ENCODE peak calls at places on chromosome 11, in eight cellular contexts. One of them, this sample, is unnamed.

GRCh38 chr11:3622521-3622920 is 19.3 kb downstream of the ART5 start:
- DNase-seq in lung: no peak
- DNase-seq in A549: no peak
- DNase-seq in left ventricle myocardium inferior: no peak
- DNase-seq in body of pancreas: no peak
- DNase-seq in GM23338: no peak
- DNase-seq in foreskin fibroblast: no peak
- DNase-seq in HCT116: no peak
- DNase-seq in this sample: no peak

GRCh38 chr11:106818416-106818815 is 199.9 kb downstream of the GUCY1A2 start:
- DNase-seq in lung: no peak
- DNase-seq in GM23338: no peak
- DNase-seq in foreskin fibroblast: no peak
- DNase-seq in left ventricle myocardium inferior: no peak
- DNase-seq in A549: no peak
- DNase-seq in HCT116: no peak
- DNase-seq in body of pancreas: no peak
- DNase-seq in this sample: no peak

GRCh38 chr11:93852242-93852641 is 1.8 kb upstream of the VSTM5 start:
- DNase-seq in foreskin fibroblast: no peak
- DNase-seq in lung: peak; percentile 27
- DNase-seq in left ventricle myocardium inferior: no peak
- DNase-seq in GM23338: no peak
- DNase-seq in A549: no peak
- DNase-seq in HCT116: no peak
- DNase-seq in body of pancreas: no peak
- DNase-seq in this sample: no peak

GRCh38 chr11:18731949-18732821 is 6.2 kb upstream of the IGSF22 start:
- DNase-seq in HCT116: peak; percentile 19
- DNase-seq in GM23338: peak; percentile 56
- DNase-seq in body of pancreas: peak; percentile 51
- DNase-seq in A549: peak; percentile 43
- DNase-seq in lung: no peak
- DNase-seq in foreskin fibroblast: peak; percentile 21
- DNase-seq in left ventricle myocardium inferior: peak; percentile 55
- DNase-seq in this sample: no peak

GRCh38 chr11:117931971-117932370 is 2.8 kb upstream of the TMPRSS13 start:
- DNase-seq in body of pancreas: no peak
- DNase-seq in lung: no peak
- DNase-seq in A549: no peak
- DNase-seq in left ventricle myocardium inferior: no peak
- DNase-seq in foreskin fibroblast: no peak
- DNase-seq in HCT116: no peak
- DNase-seq in GM23338: no peak
- DNase-seq in this sample: no peak

GRCh38 chr11:123251656-123252344 is 56.8 kb upstream of the CLMP start:
- DNase-seq in A549: no peak
- DNase-seq in foreskin fibroblast: peak; percentile 60
- DNase-seq in lung: no peak
- DNase-seq in left ventricle myocardium inferior: peak; percentile 66
- DNase-seq in GM23338: no peak
- DNase-seq in body of pancreas: peak; percentile 17
- DNase-seq in HCT116: no peak
- DNase-seq in this sample: no peak

GRCh38 chr11:73225001-73225686 is 7.1 kb downstream of the P2RY2 start:
- DNase-seq in left ventricle myocardium inferior: no peak
- DNase-seq in foreskin fibroblast: no peak
- DNase-seq in lung: peak; percentile 48
- DNase-seq in GM23338: peak; percentile 51
- DNase-seq in A549: no peak
- DNase-seq in body of pancreas: no peak
- DNase-seq in HCT116: no peak
- DNase-seq in this sample: no peak

GRCh38 chr11:59102259-59102765 is 4.7 kb upstream of the FAM111B start:
- DNase-seq in left ventricle myocardium inferior: peak; percentile 25
- DNase-seq in foreskin fibroblast: peak; percentile 24
- DNase-seq in lung: peak; percentile 73
- DNase-seq in HCT116: no peak
- DNase-seq in body of pancreas: peak; percentile 64
- DNase-seq in A549: peak; percentile 78
- DNase-seq in GM23338: peak; percentile 96
- DNase-seq in this sample: no peak

GRCh38 chr11:113488931-113489351 is 13.7 kb upstream of the DRD2 start:
- DNase-seq in left ventricle myocardium inferior: no peak
- DNase-seq in GM23338: no peak
- DNase-seq in A549: no peak
- DNase-seq in lung: no peak
- DNase-seq in HCT116: no peak
- DNase-seq in foreskin fibroblast: no peak
- DNase-seq in body of pancreas: no peak
- DNase-seq in this sample: no peak

GRCh38 chr11:86632499-86633269 is 39.7 kb downstream of the ME3 start:
- DNase-seq in foreskin fibroblast: peak; percentile 99
- DNase-seq in HCT116: peak; percentile 68
- DNase-seq in A549: peak; percentile 82
- DNase-seq in left ventricle myocardium inferior: no peak
- DNase-seq in body of pancreas: peak; percentile 10
- DNase-seq in GM23338: peak; percentile 39
- DNase-seq in lung: no peak
- DNase-seq in this sample: peak; percentile 97

GRCh38 chr11:83639995-83640758 is 354.0 kb upstream of the CCDC90B start:
- DNase-seq in body of pancreas: no peak
- DNase-seq in foreskin fibroblast: no peak
- DNase-seq in GM23338: no peak
- DNase-seq in lung: no peak
- DNase-seq in left ventricle myocardium inferior: no peak
- DNase-seq in A549: no peak
- DNase-seq in HCT116: no peak
- DNase-seq in this sample: no peak

GRCh38 chr11:111285205-111286079 is 12.9 kb upstream of the POU2AF3 start:
- DNase-seq in A549: no peak
- DNase-seq in foreskin fibroblast: no peak
- DNase-seq in HCT116: no peak
- DNase-seq in body of pancreas: no peak
- DNase-seq in GM23338: no peak
- DNase-seq in left ventricle myocardium inferior: no peak
- DNase-seq in lung: no peak
- DNase-seq in this sample: no peak

GRCh38 chr11:128892866-128893565 is 1.9 kb downstream of the KCNJ5 start:
- DNase-seq in foreskin fibroblast: no peak
- DNase-seq in GM23338: peak; percentile 49
- DNase-seq in lung: no peak
- DNase-seq in HCT116: no peak
- DNase-seq in left ventricle myocardium inferior: no peak
- DNase-seq in A549: no peak
- DNase-seq in body of pancreas: peak; percentile 74
- DNase-seq in this sample: no peak

GRCh38 chr11:128891410-128891861 is 280 bp downstream of the KCNJ5 start:
- DNase-seq in A549: no peak
- DNase-seq in foreskin fibroblast: no peak
- DNase-seq in HCT116: no peak
- DNase-seq in body of pancreas: no peak
- DNase-seq in left ventricle myocardium inferior: no peak
- DNase-seq in lung: no peak
- DNase-seq in GM23338: peak; percentile 40
- DNase-seq in this sample: no peak

GRCh38 chr11:128890543-128891409 is at the start of gene KCNJ5:
- DNase-seq in A549: peak; percentile 7
- DNase-seq in left ventricle myocardium inferior: peak; percentile 40
- DNase-seq in lung: no peak
- DNase-seq in HCT116: no peak
- DNase-seq in body of pancreas: peak; percentile 58
- DNase-seq in foreskin fibroblast: peak; percentile 21
- DNase-seq in GM23338: peak; percentile 78
- DNase-seq in this sample: no peak

GRCh38 chr11:128890216-128890542 is 977 bp upstream of the KCNJ5 start:
- DNase-seq in A549: no peak
- DNase-seq in foreskin fibroblast: no peak
- DNase-seq in HCT116: no peak
- DNase-seq in lung: no peak
- DNase-seq in GM23338: no peak
- DNase-seq in left ventricle myocardium inferior: no peak
- DNase-seq in body of pancreas: no peak
- DNase-seq in this sample: no peak

DNA sequence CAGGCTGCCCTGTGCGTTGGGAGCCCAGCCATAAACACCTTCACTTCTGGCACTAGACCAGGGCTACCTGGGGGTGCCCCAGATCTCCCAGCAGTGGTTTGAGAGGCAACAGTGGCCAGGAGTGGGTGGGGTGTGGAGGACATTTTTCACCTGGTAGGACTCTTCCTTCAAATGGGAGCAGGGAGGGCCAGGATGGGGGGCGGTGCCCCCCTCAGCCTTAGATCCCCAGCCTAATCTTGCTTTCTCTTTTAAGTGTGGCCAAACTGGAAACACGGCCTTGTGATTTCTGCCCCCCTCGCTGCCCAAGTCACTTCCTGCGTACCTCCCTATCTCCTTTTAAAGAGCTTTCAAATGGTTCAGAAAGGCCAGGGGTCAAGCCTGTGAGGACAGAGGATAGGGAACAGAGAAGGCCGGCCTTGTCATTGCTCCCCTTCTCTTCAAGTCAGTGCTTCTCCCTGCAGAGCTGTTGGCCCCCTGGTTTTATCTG is 799 bp downstream of the KCNJ5 start:
- DNase-seq in left ventricle myocardium inferior: no peak
- DNase-seq in HCT116: no peak
- DNase-seq in body of pancreas: peak; percentile 75
- DNase-seq in GM23338: peak; percentile 46
- DNase-seq in lung: peak; percentile 53
- DNase-seq in foreskin fibroblast: no peak
- DNase-seq in A549: no peak
- DNase-seq in this sample: no peak
- H3K4me3 ChIP-seq in left ventricle myocardium inferior: peak overlapping the region; percentile 73
- H3K4me3 ChIP-seq in HCT116: no peak overlapping the region
- H3K4me3 ChIP-seq in body of pancreas: no peak overlapping the region
- H3K4me3 ChIP-seq in GM23338: peak overlapping the region; percentile 73
- H3K4me3 ChIP-seq in lung: peak overlapping the region; percentile 16
- H3K4me3 ChIP-seq in foreskin fibroblast: no peak overlapping the region
- H3K4me3 ChIP-seq in A549: no peak overlapping the region
- H3K4me3 ChIP-seq in this sample: no peak overlapping the region

GRCh38 chr11:47148274-47148673 is 28.4 kb downstream of the ARFGAP2 start:
- DNase-seq in body of pancreas: no peak
- DNase-seq in foreskin fibroblast: no peak
- DNase-seq in HCT116: no peak
- DNase-seq in lung: no peak
- DNase-seq in GM23338: no peak
- DNase-seq in A549: no peak
- DNase-seq in left ventricle myocardium inferior: no peak
- DNase-seq in this sample: no peak

GRCh38 chr11:47147250-47147649 is 29.4 kb downstream of the ARFGAP2 start:
- DNase-seq in HCT116: no peak
- DNase-seq in left ventricle myocardium inferior: no peak
- DNase-seq in body of pancreas: no peak
- DNase-seq in lung: no peak
- DNase-seq in A549: no peak
- DNase-seq in GM23338: peak; percentile 33
- DNase-seq in foreskin fibroblast: no peak
- DNase-seq in this sample: no peak

GRCh38 chr11:47152126-47152952 is 24.3 kb downstream of the ARFGAP2 start:
- DNase-seq in body of pancreas: no peak
- DNase-seq in GM23338: no peak
- DNase-seq in lung: no peak
- DNase-seq in A549: no peak
- DNase-seq in left ventricle myocardium inferior: no peak
- DNase-seq in HCT116: no peak
- DNase-seq in foreskin fibroblast: no peak
- DNase-seq in this sample: no peak

GRCh38 chr11:47149781-47150180 is 26.9 kb downstream of the ARFGAP2 start:
- DNase-seq in foreskin fibroblast: no peak
- DNase-seq in body of pancreas: no peak
- DNase-seq in A549: no peak
- DNase-seq in lung: no peak
- DNase-seq in left ventricle myocardium inferior: no peak
- DNase-seq in GM23338: no peak
- DNase-seq in HCT116: no peak
- DNase-seq in this sample: no peak

DNA sequence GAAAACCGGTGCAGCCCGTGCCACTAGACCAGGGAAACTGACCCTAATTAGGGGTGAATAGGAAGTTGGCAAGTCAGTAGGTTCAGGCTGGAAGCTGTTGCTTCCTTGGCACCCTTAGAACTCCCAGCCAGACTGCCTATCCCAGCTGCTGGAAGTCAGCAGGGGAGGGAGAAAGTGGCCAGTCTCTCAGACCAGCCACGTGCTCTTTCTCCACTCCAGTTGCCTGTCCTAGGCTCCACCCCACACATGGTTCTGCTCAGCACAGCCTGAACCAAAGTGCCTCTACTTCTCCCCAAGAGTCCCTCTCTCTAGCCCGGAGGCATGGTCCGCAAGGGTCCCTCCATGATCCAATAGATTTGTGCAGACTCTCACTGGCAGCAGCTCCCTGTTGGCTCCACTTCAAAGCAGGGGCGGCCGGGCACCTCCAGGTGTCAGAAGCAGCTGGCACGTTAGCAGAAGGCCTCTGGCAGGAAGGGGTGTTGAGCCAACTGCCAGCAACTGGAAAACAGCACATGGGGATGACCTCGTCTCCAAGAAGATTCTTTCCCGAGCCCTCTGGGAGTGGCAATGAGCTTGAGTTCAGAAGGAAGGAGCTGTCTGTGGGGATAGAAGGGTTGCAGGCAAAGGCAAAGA is 27.7 kb downstream of the ARFGAP2 start:
- DNase-seq in lung: no peak
- DNase-seq in left ventricle myocardium inferior: peak; percentile 26
- DNase-seq in A549: no peak
- DNase-seq in foreskin fibroblast: no peak
- DNase-seq in HCT116: no peak
- DNase-seq in body of pancreas: peak; percentile 90
- DNase-seq in GM23338: no peak
- DNase-seq in this sample: no peak
- TF ChIP-seq CTCF in lung: no peak
- TF ChIP-seq CTCF in left ventricle myocardium inferior: no peak
- TF ChIP-seq CTCF in A549: no peak
- TF ChIP-seq CTCF in foreskin fibroblast: no peak
- TF ChIP-seq CTCF in HCT116: no peak
- TF ChIP-seq CTCF in body of pancreas: no peak
- TF ChIP-seq CTCF in GM23338: no peak
- TF ChIP-seq CTCF in this sample: no peak

GRCh38 chr11:11956006-11956405 is 52.4 kb downstream of the DKK3 start:
- DNase-seq in foreskin fibroblast: no peak
- DNase-seq in HCT116: no peak
- DNase-seq in left ventricle myocardium inferior: no peak
- DNase-seq in body of pancreas: no peak
- DNase-seq in lung: no peak
- DNase-seq in A549: no peak
- DNase-seq in GM23338: no peak
- DNase-seq in this sample: no peak
- H3K4me3 ChIP-seq in foreskin fibroblast: no peak overlapping the region
- H3K4me3 ChIP-seq in HCT116: no peak overlapping the region
- H3K4me3 ChIP-seq in left ventricle myocardium inferior: no peak overlapping the region
- H3K4me3 ChIP-seq in body of pancreas: no peak overlapping the region
- H3K4me3 ChIP-seq in lung: no peak overlapping the region
- H3K4me3 ChIP-seq in A549: no peak overlapping the region
- H3K4me3 ChIP-seq in GM23338: no peak overlapping the region
- H3K4me3 ChIP-seq in this sample: no peak overlapping the region

DNA sequence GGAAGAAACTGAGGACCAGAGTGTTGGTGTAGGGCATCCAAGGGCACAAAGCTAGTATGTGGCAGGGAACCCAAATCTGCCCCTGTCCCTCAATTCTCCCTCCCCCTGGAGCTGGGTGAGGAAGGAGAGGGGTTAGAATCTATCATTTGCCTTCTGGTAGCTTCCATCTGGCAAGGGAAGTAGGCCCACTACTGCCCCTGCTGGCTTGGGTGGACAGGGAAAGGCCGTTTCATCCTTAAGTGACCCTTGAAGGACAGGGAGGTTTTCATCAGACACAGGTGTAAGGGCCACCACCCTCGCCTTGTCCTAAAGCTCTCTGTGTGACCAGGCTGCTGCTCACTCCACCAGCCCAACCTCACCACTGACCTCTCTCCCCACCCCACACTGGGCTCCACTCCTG is 22.1 kb downstream of the NECTIN1 start:
- DNase-seq in foreskin fibroblast: no peak
- DNase-seq in body of pancreas: no peak
- DNase-seq in HCT116: no peak
- DNase-seq in A549: no peak
- DNase-seq in lung: no peak
- DNase-seq in GM23338: peak; percentile 57
- DNase-seq in left ventricle myocardium inferior: no peak
- DNase-seq in this sample: no peak
- TF ChIP-seq CTCF in foreskin fibroblast: peak; percentile 22
- TF ChIP-seq CTCF in body of pancreas: peak; percentile 25
- TF ChIP-seq CTCF in HCT116: peak; percentile 7
- TF ChIP-seq CTCF in A549: no peak
- TF ChIP-seq CTCF in lung: no peak
- TF ChIP-seq CTCF in GM23338: peak; percentile 57
- TF ChIP-seq CTCF in left ventricle myocardium inferior: no peak
- TF ChIP-seq CTCF in this sample: peak; percentile 23

This sample was measured in kidney epithelial cell.